ENCODE peak calls at places on chromosomes 11 and 22, in five cellular contexts. Q is coronary artery, M is AG04450, N is astrocyte of the spinal cord, G is HFF-Myc. Z is an unnamed sample.
A peak's percentile ranks its signal among the peaks of the same experiment; 100 is the strongest.

GRCh38 chr11:17743808-17744119 is 9.2 kb downstream of the KCNC1 start:
- DNase-seq in G (no peak), M (peak; percentile 23), N (peak; percentile 41), Q (no peak), Z (no peak)

GRCh38 chr22:23845661-23846469 is 7.1 kb upstream of the DERL3 start:
- DNase-seq in G (no peak), M (no peak), Q (no peak), N (no peak), Z (no peak)

GRCh38 chr11:108672113-108672512 is 7.2 kb downstream of the DDX10 start:
- DNase-seq in Q (no peak), G (no peak), N (peak; percentile 63), M (no peak), Z (no peak)

GRCh38 chr11:121106812-121107211 is 5.8 kb downstream of the TECTA start:
- DNase-seq in M (no peak), N (no peak), G (no peak), Q (no peak), Z (no peak)

GRCh38 chr22:21444701-21445436 is 22.3 kb upstream of the TMEM191C start:
- DNase-seq in N (no peak), M (no peak), Q (no peak), G (no peak), Z (no peak)

GRCh38 chr11:43619863-43620505 is 60.6 kb upstream of the HSD17B12 start:
- DNase-seq in M (no peak), G (no peak), Q (no peak), N (no peak), Z (no peak)

GRCh38 chr22:42635531-42635930 is 4.9 kb downstream of the ATP5MGL start:
- DNase-seq in N (peak; percentile 87), Q (peak; percentile 97), M (no peak), G (no peak), Z (peak; percentile 75)

GRCh38 chr11:46112961-46113617 is 8.2 kb downstream of the PHF21A start:
- DNase-seq in G (peak; percentile 31), N (peak; percentile 59), M (no peak), Q (no peak), Z (no peak)

GRCh38 chr11:119424775-119425174 is 1.8 kb upstream of the THY1 start:
- DNase-seq in Q (no peak), G (no peak), M (no peak), N (no peak), Z (no peak)

GRCh38 chr22:23183107-23183698 is 2.9 kb downstream of the BCR start:
- DNase-seq in G (no peak), Q (no peak), N (peak; percentile 76), M (no peak), Z (peak; percentile 10)

GRCh38 chr11:104164028-104164520 is at the start of gene PDGFD:
- DNase-seq in M (peak; percentile 30), Q (peak; percentile 78), G (peak; percentile 37), N (peak; percentile 59), Z (no peak)

GRCh38 chr11:62721994-62722393 is 5.3 kb downstream of the HNRNPUL2 start:
- DNase-seq in Q (no peak), M (no peak), N (peak; percentile 39), G (no peak), Z (no peak)

GRCh38 chr11:12008790-12009616 is 577 bp upstream of the DKK3 start:
- DNase-seq in G (no peak), N (peak; percentile 65), Q (peak; percentile 85), M (no peak), Z (no peak)

GRCh38 chr22:23077627-23078461 is 7.5 kb downstream of the GNAZ start:
- DNase-seq in Q (no peak), G (no peak), M (no peak), N (no peak), Z (no peak)

GRCh38 chr11:46181843-46182424 is 60.7 kb upstream of the PHF21A start:
- DNase-seq in Q (no peak), M (no peak), N (no peak), G (no peak), Z (no peak)

GRCh38 chr22:32354360-32355351 is 3.0 kb upstream of the RFPL3 start:
- DNase-seq in M (peak; percentile 2), N (peak; percentile 43), G (peak; percentile 22), Q (no peak), Z (no peak)

DNA sequence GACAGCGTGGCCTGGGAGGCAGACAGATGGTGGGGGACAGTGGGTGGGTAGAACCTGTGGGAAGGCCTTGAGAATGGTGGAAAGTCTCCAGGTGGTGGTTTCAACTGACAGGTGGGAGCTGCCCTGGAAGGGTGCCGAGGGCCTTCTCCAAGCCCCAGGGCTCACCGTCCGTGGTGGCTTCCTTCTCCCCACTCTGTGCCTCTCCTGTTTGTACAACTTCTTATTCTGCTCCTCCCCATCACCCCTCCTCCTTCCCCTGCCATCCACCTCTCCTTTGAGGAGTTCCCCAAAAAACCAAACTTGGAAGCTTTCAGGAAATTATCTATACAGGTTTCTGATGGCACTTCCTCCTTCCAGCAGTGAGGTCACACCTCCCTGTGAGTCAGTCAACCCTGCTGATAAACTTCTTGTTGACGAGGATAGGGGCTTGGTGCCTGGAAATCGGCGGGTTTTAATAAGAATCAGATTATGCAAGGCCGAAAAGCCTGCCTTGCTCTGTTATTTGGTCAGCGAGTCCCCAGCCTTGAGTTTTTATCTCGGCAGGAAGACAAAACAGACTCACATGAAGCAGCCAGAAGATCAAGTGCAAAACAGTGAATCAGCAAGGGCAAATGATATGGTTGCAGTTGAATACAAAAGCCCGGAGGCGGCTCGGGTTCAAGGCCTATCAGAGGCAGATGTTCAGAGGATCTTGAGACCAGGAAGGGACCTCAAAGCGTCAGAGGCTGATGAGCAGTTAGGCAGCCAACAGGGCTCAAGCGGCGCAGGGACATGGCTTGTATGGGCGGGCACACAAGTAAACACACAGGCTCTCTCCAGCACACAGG is 9.5 kb upstream of the ST3GAL4 start:
- DNase-seq in Q (no peak), G (peak; percentile 51), M (no peak), N (peak; percentile 41), Z (peak; percentile 64)
- TF ChIP-seq CTCF in Q (no peak), G (no peak), M (no peak), N (no peak), Z (no peak)

GRCh38 chr22:17313591-17313990 is 55.7 kb upstream of the CECR2 start:
- DNase-seq in M (no peak), G (no peak), Q (no peak), N (no peak), Z (no peak)

GRCh38 chr22:17315310-17315709 is 54.0 kb upstream of the CECR2 start:
- DNase-seq in N (no peak), Q (no peak), M (no peak), G (no peak), Z (no peak)

GRCh38 chr22:17314472-17314871 is 54.8 kb upstream of the CECR2 start:
- DNase-seq in M (no peak), Q (no peak), G (no peak), N (no peak), Z (no peak)

GRCh38 chr22:17318817-17319216 is 50.4 kb upstream of the CECR2 start:
- DNase-seq in M (no peak), N (no peak), Q (no peak), G (no peak), Z (no peak)

GRCh38 chr22:17319541-17319940 is 49.7 kb upstream of the CECR2 start:
- DNase-seq in Q (no peak), M (no peak), G (no peak), N (no peak), Z (no peak)
- TF ChIP-seq CTCF in Q (no peak), M (no peak), G (no peak), N (no peak), Z (no peak)

GRCh38 chr11:134292661-134293060 is 16.5 kb downstream of the GLB1L3 start:
- DNase-seq in N (no peak), Q (no peak), G (no peak), M (no peak), Z (no peak)

GRCh38 chr11:134291196-134291595 is 15.0 kb downstream of the GLB1L3 start:
- DNase-seq in M (no peak), N (no peak), G (no peak), Q (no peak), Z (no peak)

GRCh38 chr11:134290646-134291045 is 14.5 kb downstream of the GLB1L3 start:
- DNase-seq in Q (no peak), M (no peak), G (no peak), N (no peak), Z (no peak)

GRCh38 chr11:134294664-134295063 is 18.5 kb downstream of the GLB1L3 start:
- DNase-seq in M (no peak), G (no peak), N (no peak), Q (no peak), Z (no peak)

DNA sequence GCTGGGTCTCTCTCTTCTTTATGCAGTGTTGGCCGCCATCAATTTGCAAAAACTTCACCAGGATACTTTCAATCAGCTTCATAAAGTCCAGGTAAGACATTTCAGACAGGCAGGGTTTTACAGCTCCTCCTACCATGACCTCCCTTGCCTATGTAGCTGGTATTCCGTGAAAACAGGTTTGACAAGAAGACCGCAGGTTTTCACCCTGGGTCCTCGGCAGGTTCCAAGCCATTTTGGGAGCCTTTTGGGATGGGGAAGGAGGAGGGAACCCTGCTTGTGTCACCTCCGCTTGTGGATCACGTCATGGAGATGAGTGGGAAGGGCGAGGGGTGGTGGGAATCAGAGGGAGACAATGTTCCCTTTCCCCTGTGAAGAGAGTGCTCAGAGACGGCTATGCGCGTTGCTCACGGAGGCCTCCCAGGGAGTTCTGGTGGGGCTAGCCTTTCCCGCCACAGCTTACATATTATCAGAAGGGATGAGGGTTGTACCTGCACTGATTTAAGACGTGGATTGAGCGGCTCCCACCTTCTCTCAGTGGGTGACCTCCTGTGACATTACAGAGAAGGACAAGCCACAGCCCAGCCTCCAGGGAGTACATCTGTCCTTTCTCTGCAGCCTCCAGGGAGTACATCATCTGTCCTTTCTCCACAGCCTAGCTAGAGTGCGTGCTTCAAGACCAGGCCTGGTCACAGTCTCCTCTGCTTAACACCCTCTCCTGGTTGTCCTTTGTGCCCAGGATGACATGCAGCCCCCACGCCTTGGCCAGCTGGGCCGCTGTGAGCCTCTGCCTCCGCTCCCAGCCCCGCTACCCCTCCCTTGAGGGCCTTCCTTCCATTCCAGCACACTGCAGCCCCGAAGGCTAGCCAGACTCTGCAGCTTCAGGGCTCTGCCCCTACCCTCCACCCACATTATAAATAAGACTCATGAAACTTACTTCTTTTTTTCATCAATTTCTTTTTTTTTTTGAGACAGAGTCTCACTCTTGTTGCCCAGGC is 17.2 kb downstream of the GLB1L3 start:
- DNase-seq in N (no peak), M (no peak), G (no peak), Q (no peak), Z (no peak)
- TF ChIP-seq CTCF in N (no peak), M (no peak), G (no peak), Q (no peak), Z (no peak)

GRCh38 chr11:93589347-93589746 is 46.2 kb upstream of the SMCO4 start:
- DNase-seq in N (no peak), G (no peak), M (no peak), Q (no peak), Z (no peak)
- TF ChIP-seq CTCF in N (no peak), G (no peak), M (no peak), Q (no peak), Z (no peak)

GRCh38 chr11:123382555-123383074 is 47.5 kb upstream of the GRAMD1B start:
- DNase-seq in M (no peak), G (no peak), Q (no peak), N (no peak), Z (no peak)
- TF ChIP-seq CTCF in M (no peak), G (no peak), Q (no peak), N (no peak), Z (no peak)

GRCh38 chr22:38069372-38070249 is 12.4 kb downstream of the PICK1 start:
- DNase-seq in N (peak; percentile 49), M (peak; percentile 7), Q (peak; percentile 95), G (no peak), Z (peak; percentile 89)
- TF ChIP-seq CTCF in N (peak; percentile 66), M (peak; percentile 67), Q (peak; percentile 77), G (peak; percentile 52), Z (peak; percentile 90)

GRCh38 chr11:96306933-96307747 is 35.9 kb downstream of the MAML2 start:
- DNase-seq in G (peak; percentile 99), Q (peak; percentile 93), N (peak; percentile 99), M (peak; percentile 93), Z (peak; percentile 97)
- TF ChIP-seq CTCF in G (no peak), Q (no peak), N (no peak), M (no peak), Z (no peak)